ENCODE peak calls at places on chromosomes 4 and X, in five cellular contexts. X, V, M, B and O are unnamed samples.

GRCh38 chr4:159237975-159238374 is 135.1 kb downstream of the RAPGEF2 start:
- DNase-seq in X (no peak), V (no peak), M (no peak), B (no peak), O (no peak)

GRCh38 chr4:3031357-3032064 is 42.8 kb downstream of the HTT-AS start:
- DNase-seq in X (no peak), V (peak), M (no peak), B (no peak), O (no peak)

GRCh38 chr4:137519406-137519805 is 12.9 kb downstream of the PCDH18 start:
- DNase-seq in X (no peak), V (no peak), M (no peak), B (peak), O (no peak)

GRCh38 chr4:140448162-140448561 is 20.7 kb upstream of the CLGN start:
- DNase-seq in X (no peak), V (no peak), M (no peak), B (no peak), O (no peak)

GRCh38 chr4:97252615-97253154 is 890.6 kb downstream of the STPG2 start:
- DNase-seq in X (no peak), V (no peak), M (no peak), B (no peak), O (no peak)

GRCh38 chr4:38783109-38783460 is 295 bp upstream of the TLR10 start:
- DNase-seq in X (no peak), V (no peak), M (no peak), B (no peak), O (no peak)

GRCh38 chr4:26787461-26788340 is 72.9 kb upstream of the STIM2 start:
- DNase-seq in X (peak), V (no peak), M (peak), B (no peak), O (no peak)

GRCh38 chr4:1376391-1376840 is 29.4 kb downstream of the UVSSA start:
- DNase-seq in X (peak), V (no peak), M (no peak), B (no peak), O (peak)

GRCh38 chrX:76433219-76433618 is 5.7 kb downstream of the MAGEE1 start:
- DNase-seq in X (no peak), V (no peak), M (no peak), B (no peak), O (no peak)

GRCh38 chr4:2484993-2485392 is 16.1 kb downstream of the RNF4 start:
- DNase-seq in X (no peak), V (peak), M (peak), B (no peak), O (no peak)

GRCh38 chr4:88283661-88284377 is 542 bp downstream of the PPM1K start:
- DNase-seq in X (peak), V (peak), M (peak), B (peak), O (no peak)

GRCh38 chrX:131827935-131828334 is 195.2 kb upstream of the STK26 start:
- DNase-seq in X (no peak), V (no peak), M (no peak), B (no peak), O (no peak)

GRCh38 chr4:133000012-133000411 is 149.1 kb upstream of the PCDH10 start:
- DNase-seq in X (no peak), V (no peak), M (no peak), B (no peak), O (no peak)

GRCh38 chr4:77082886-77083608 is 7.3 kb upstream of the CCNI start:
- DNase-seq in X (no peak), V (no peak), M (no peak), B (no peak), O (no peak)